ENCODE peak calls at places on chromosomes 12 and 14, in seven cellular contexts. One of them, this sample, is unnamed.

GRCh38 chr14:91380610-91381371 is 36.8 kb downstream of the CCDC88C start:
- DNase-seq in CD4-positive, alpha-beta memory T cell: no peak
- DNase-seq in RWPE1: no peak
- DNase-seq in stimulated activated CD4-positive, alpha-beta T cell treated with anti-CD3 and anti-CD28 coated beads, Interleukin-2, amount 100 ng/mL, for 48 hours: no peak
- DNase-seq in stromal cell of bone marrow: no peak
- DNase-seq in endothelial cell: no peak
- DNase-seq in SHP77: no peak
- DNase-seq in this sample: no peak

GRCh38 chr12:94977766-94978468 is 25.6 kb downstream of the NDUFA12 start:
- DNase-seq in CD4-positive, alpha-beta memory T cell: no peak
- DNase-seq in RWPE1: no peak
- DNase-seq in stimulated activated CD4-positive, alpha-beta T cell treated with anti-CD3 and anti-CD28 coated beads, Interleukin-2, amount 100 ng/mL, for 48 hours: no peak
- DNase-seq in stromal cell of bone marrow: no peak
- DNase-seq in endothelial cell: no peak
- DNase-seq in SHP77: no peak
- DNase-seq in this sample: no peak

GRCh38 chr14:105348945-105349699 is 34.6 kb downstream of the PACS2 start:
- DNase-seq in CD4-positive, alpha-beta memory T cell: no peak
- DNase-seq in RWPE1: no peak
- DNase-seq in stimulated activated CD4-positive, alpha-beta T cell treated with anti-CD3 and anti-CD28 coated beads, Interleukin-2, amount 100 ng/mL, for 48 hours: no peak
- DNase-seq in stromal cell of bone marrow: no peak
- DNase-seq in endothelial cell: no peak
- DNase-seq in SHP77: no peak
- DNase-seq in this sample: no peak

GRCh38 chr12:82608706-82609105 is 78.0 kb upstream of the TMTC2 start:
- DNase-seq in CD4-positive, alpha-beta memory T cell: no peak
- DNase-seq in RWPE1: peak; percentile 13
- DNase-seq in stimulated activated CD4-positive, alpha-beta T cell treated with anti-CD3 and anti-CD28 coated beads, Interleukin-2, amount 100 ng/mL, for 48 hours: no peak
- DNase-seq in stromal cell of bone marrow: peak; percentile 31
- DNase-seq in endothelial cell: no peak
- DNase-seq in SHP77: no peak
- DNase-seq in this sample: no peak

GRCh38 chr14:65333926-65334687 is 78.4 kb upstream of the FUT8 start:
- DNase-seq in CD4-positive, alpha-beta memory T cell: no peak
- DNase-seq in RWPE1: no peak
- DNase-seq in stimulated activated CD4-positive, alpha-beta T cell treated with anti-CD3 and anti-CD28 coated beads, Interleukin-2, amount 100 ng/mL, for 48 hours: no peak
- DNase-seq in stromal cell of bone marrow: peak; percentile 28
- DNase-seq in endothelial cell: no peak
- DNase-seq in SHP77: no peak
- DNase-seq in this sample: no peak

GRCh38 chr12:18882690-18883089 is 144.8 kb downstream of the CAPZA3 start:
- DNase-seq in CD4-positive, alpha-beta memory T cell: no peak
- DNase-seq in RWPE1: no peak
- DNase-seq in stimulated activated CD4-positive, alpha-beta T cell treated with anti-CD3 and anti-CD28 coated beads, Interleukin-2, amount 100 ng/mL, for 48 hours: no peak
- DNase-seq in stromal cell of bone marrow: no peak
- DNase-seq in endothelial cell: no peak
- DNase-seq in SHP77: no peak
- DNase-seq in this sample: no peak

GRCh38 chr14:80638620-80639215 is 302.8 kb downstream of the CEP128 start:
- DNase-seq in CD4-positive, alpha-beta memory T cell: no peak
- DNase-seq in RWPE1: peak; percentile 55
- DNase-seq in stimulated activated CD4-positive, alpha-beta T cell treated with anti-CD3 and anti-CD28 coated beads, Interleukin-2, amount 100 ng/mL, for 48 hours: no peak
- DNase-seq in stromal cell of bone marrow: no peak
- DNase-seq in endothelial cell: no peak
- DNase-seq in SHP77: no peak
- DNase-seq in this sample: no peak

GRCh38 chr14:69459122-69459521 is 25.4 kb upstream of the PLEKHD1 start:
- DNase-seq in CD4-positive, alpha-beta memory T cell: no peak
- DNase-seq in RWPE1: no peak
- DNase-seq in stimulated activated CD4-positive, alpha-beta T cell treated with anti-CD3 and anti-CD28 coated beads, Interleukin-2, amount 100 ng/mL, for 48 hours: no peak
- DNase-seq in stromal cell of bone marrow: no peak
- DNase-seq in endothelial cell: no peak
- DNase-seq in SHP77: no peak
- DNase-seq in this sample: no peak

GRCh38 chr12:102195826-102196225 is 1.8 kb downstream of the PMCH start:
- DNase-seq in CD4-positive, alpha-beta memory T cell: no peak
- DNase-seq in RWPE1: no peak
- DNase-seq in stimulated activated CD4-positive, alpha-beta T cell treated with anti-CD3 and anti-CD28 coated beads, Interleukin-2, amount 100 ng/mL, for 48 hours: no peak
- DNase-seq in stromal cell of bone marrow: no peak
- DNase-seq in endothelial cell: no peak
- DNase-seq in SHP77: no peak
- DNase-seq in this sample: no peak

GRCh38 chr12:111436266-111436665 is 30.5 kb downstream of the SH2B3 start:
- DNase-seq in CD4-positive, alpha-beta memory T cell: no peak
- DNase-seq in RWPE1: no peak
- DNase-seq in stimulated activated CD4-positive, alpha-beta T cell treated with anti-CD3 and anti-CD28 coated beads, Interleukin-2, amount 100 ng/mL, for 48 hours: no peak
- DNase-seq in stromal cell of bone marrow: no peak
- DNase-seq in endothelial cell: peak; percentile 3
- DNase-seq in SHP77: no peak
- DNase-seq in this sample: no peak

GRCh38 chr12:52895726-52896189 is 9.1 kb downstream of the KRT8 start:
- DNase-seq in CD4-positive, alpha-beta memory T cell: no peak
- DNase-seq in RWPE1: no peak
- DNase-seq in stimulated activated CD4-positive, alpha-beta T cell treated with anti-CD3 and anti-CD28 coated beads, Interleukin-2, amount 100 ng/mL, for 48 hours: no peak
- DNase-seq in stromal cell of bone marrow: no peak
- DNase-seq in endothelial cell: no peak
- DNase-seq in SHP77: no peak
- DNase-seq in this sample: no peak

GRCh38 chr14:65446159-65446558 is 33.6 kb downstream of the FUT8 start:
- DNase-seq in CD4-positive, alpha-beta memory T cell: no peak
- DNase-seq in RWPE1: no peak
- DNase-seq in stimulated activated CD4-positive, alpha-beta T cell treated with anti-CD3 and anti-CD28 coated beads, Interleukin-2, amount 100 ng/mL, for 48 hours: no peak
- DNase-seq in stromal cell of bone marrow: peak; percentile 13
- DNase-seq in endothelial cell: no peak
- DNase-seq in SHP77: no peak
- DNase-seq in this sample: no peak

GRCh38 chr12:68806488-68807237 is 1.3 kb upstream of the MDM2 start:
- DNase-seq in CD4-positive, alpha-beta memory T cell: no peak
- DNase-seq in RWPE1: no peak
- DNase-seq in stimulated activated CD4-positive, alpha-beta T cell treated with anti-CD3 and anti-CD28 coated beads, Interleukin-2, amount 100 ng/mL, for 48 hours: no peak
- DNase-seq in stromal cell of bone marrow: no peak
- DNase-seq in endothelial cell: no peak
- DNase-seq in SHP77: no peak
- DNase-seq in this sample: no peak

GRCh38 chr14:72801381-72801812 is 92.5 kb downstream of the DPF3 start:
- DNase-seq in CD4-positive, alpha-beta memory T cell: no peak
- DNase-seq in RWPE1: peak; percentile 82
- DNase-seq in stimulated activated CD4-positive, alpha-beta T cell treated with anti-CD3 and anti-CD28 coated beads, Interleukin-2, amount 100 ng/mL, for 48 hours: no peak
- DNase-seq in stromal cell of bone marrow: peak; percentile 65
- DNase-seq in endothelial cell: no peak
- DNase-seq in SHP77: no peak
- DNase-seq in this sample: no peak

GRCh38 chr14:29652586-29652985 is 275.1 kb downstream of the PRKD1 start:
- DNase-seq in CD4-positive, alpha-beta memory T cell: no peak
- DNase-seq in RWPE1: no peak
- DNase-seq in stimulated activated CD4-positive, alpha-beta T cell treated with anti-CD3 and anti-CD28 coated beads, Interleukin-2, amount 100 ng/mL, for 48 hours: no peak
- DNase-seq in stromal cell of bone marrow: no peak
- DNase-seq in endothelial cell: no peak
- DNase-seq in SHP77: no peak
- DNase-seq in this sample: no peak

GRCh38 chr14:69711065-69711464 is 55.9 kb upstream of the SRSF5 start:
- DNase-seq in CD4-positive, alpha-beta memory T cell: no peak
- DNase-seq in RWPE1: no peak
- DNase-seq in stimulated activated CD4-positive, alpha-beta T cell treated with anti-CD3 and anti-CD28 coated beads, Interleukin-2, amount 100 ng/mL, for 48 hours: no peak
- DNase-seq in stromal cell of bone marrow: no peak
- DNase-seq in endothelial cell: no peak
- DNase-seq in SHP77: peak; percentile 52
- DNase-seq in this sample: no peak

GRCh38 chr12:38411426-38411825 is 94.9 kb downstream of the ALG10B start:
- DNase-seq in CD4-positive, alpha-beta memory T cell: no peak
- DNase-seq in RWPE1: no peak
- DNase-seq in stimulated activated CD4-positive, alpha-beta T cell treated with anti-CD3 and anti-CD28 coated beads, Interleukin-2, amount 100 ng/mL, for 48 hours: no peak
- DNase-seq in stromal cell of bone marrow: no peak
- DNase-seq in endothelial cell: no peak
- DNase-seq in SHP77: no peak
- DNase-seq in this sample: no peak

GRCh38 chr12:38711055-38711454 is 194.3 kb downstream of the CPNE8 start:
- DNase-seq in CD4-positive, alpha-beta memory T cell: no peak
- DNase-seq in RWPE1: no peak
- DNase-seq in stimulated activated CD4-positive, alpha-beta T cell treated with anti-CD3 and anti-CD28 coated beads, Interleukin-2, amount 100 ng/mL, for 48 hours: no peak
- DNase-seq in stromal cell of bone marrow: no peak
- DNase-seq in endothelial cell: no peak
- DNase-seq in SHP77: no peak
- DNase-seq in this sample: no peak

GRCh38 chr12:95385646-95386045 is 88.3 kb upstream of the METAP2 start:
- DNase-seq in CD4-positive, alpha-beta memory T cell: no peak
- DNase-seq in RWPE1: no peak
- DNase-seq in stimulated activated CD4-positive, alpha-beta T cell treated with anti-CD3 and anti-CD28 coated beads, Interleukin-2, amount 100 ng/mL, for 48 hours: no peak
- DNase-seq in stromal cell of bone marrow: peak; percentile 56
- DNase-seq in endothelial cell: no peak
- DNase-seq in SHP77: no peak
- DNase-seq in this sample: no peak

GRCh38 chr12:8661016-8661415 is 1.6 kb downstream of the MFAP5 start:
- DNase-seq in CD4-positive, alpha-beta memory T cell: no peak
- DNase-seq in RWPE1: no peak
- DNase-seq in stimulated activated CD4-positive, alpha-beta T cell treated with anti-CD3 and anti-CD28 coated beads, Interleukin-2, amount 100 ng/mL, for 48 hours: no peak
- DNase-seq in stromal cell of bone marrow: no peak
- DNase-seq in endothelial cell: no peak
- DNase-seq in SHP77: no peak
- DNase-seq in this sample: no peak

GRCh38 chr12:57446292-57446960 is 8.7 kb upstream of the INHBE start:
- DNase-seq in CD4-positive, alpha-beta memory T cell: no peak
- DNase-seq in RWPE1: no peak
- DNase-seq in stimulated activated CD4-positive, alpha-beta T cell treated with anti-CD3 and anti-CD28 coated beads, Interleukin-2, amount 100 ng/mL, for 48 hours: no peak
- DNase-seq in stromal cell of bone marrow: no peak
- DNase-seq in endothelial cell: no peak
- DNase-seq in SHP77: no peak
- DNase-seq in this sample: no peak

GRCh38 chr12:3965096-3965495 is 91.9 kb upstream of the PARP11 start:
- DNase-seq in CD4-positive, alpha-beta memory T cell: no peak
- DNase-seq in RWPE1: no peak
- DNase-seq in stimulated activated CD4-positive, alpha-beta T cell treated with anti-CD3 and anti-CD28 coated beads, Interleukin-2, amount 100 ng/mL, for 48 hours: no peak
- DNase-seq in stromal cell of bone marrow: no peak
- DNase-seq in endothelial cell: no peak
- DNase-seq in SHP77: no peak
- DNase-seq in this sample: no peak

GRCh38 chr12:94202245-94203180 is 54.1 kb downstream of the PLXNC1 start:
- DNase-seq in CD4-positive, alpha-beta memory T cell: peak; percentile 16
- DNase-seq in RWPE1: peak; percentile 59
- DNase-seq in stimulated activated CD4-positive, alpha-beta T cell treated with anti-CD3 and anti-CD28 coated beads, Interleukin-2, amount 100 ng/mL, for 48 hours: no peak
- DNase-seq in stromal cell of bone marrow: no peak
- DNase-seq in endothelial cell: no peak
- DNase-seq in SHP77: no peak
- DNase-seq in this sample: no peak

GRCh38 chr12:54657048-54657696 is 9.0 kb upstream of the DCD start:
- DNase-seq in CD4-positive, alpha-beta memory T cell: no peak
- DNase-seq in RWPE1: no peak
- DNase-seq in stimulated activated CD4-positive, alpha-beta T cell treated with anti-CD3 and anti-CD28 coated beads, Interleukin-2, amount 100 ng/mL, for 48 hours: no peak
- DNase-seq in stromal cell of bone marrow: no peak
- DNase-seq in endothelial cell: no peak
- DNase-seq in SHP77: no peak
- DNase-seq in this sample: no peak

GRCh38 chr14:90397401-90398314 is 829 bp downstream of the CALM1 start:
- DNase-seq in CD4-positive, alpha-beta memory T cell: peak; percentile 77
- DNase-seq in RWPE1: peak; percentile 70
- DNase-seq in stimulated activated CD4-positive, alpha-beta T cell treated with anti-CD3 and anti-CD28 coated beads, Interleukin-2, amount 100 ng/mL, for 48 hours: peak; percentile 49
- DNase-seq in stromal cell of bone marrow: no peak
- DNase-seq in endothelial cell: peak; percentile 50
- DNase-seq in SHP77: peak; percentile 7
- DNase-seq in this sample: no peak

GRCh38 chr12:25089738-25090137 is 105.2 kb downstream of the DNAI7 start:
- DNase-seq in CD4-positive, alpha-beta memory T cell: no peak
- DNase-seq in RWPE1: peak; percentile 27
- DNase-seq in stimulated activated CD4-positive, alpha-beta T cell treated with anti-CD3 and anti-CD28 coated beads, Interleukin-2, amount 100 ng/mL, for 48 hours: no peak
- DNase-seq in stromal cell of bone marrow: no peak
- DNase-seq in endothelial cell: no peak
- DNase-seq in SHP77: no peak
- DNase-seq in this sample: no peak

GRCh38 chr14:73462078-73462715 is 3.9 kb upstream of the NUMB start:
- DNase-seq in CD4-positive, alpha-beta memory T cell: no peak
- DNase-seq in RWPE1: no peak
- DNase-seq in stimulated activated CD4-positive, alpha-beta T cell treated with anti-CD3 and anti-CD28 coated beads, Interleukin-2, amount 100 ng/mL, for 48 hours: no peak
- DNase-seq in stromal cell of bone marrow: no peak
- DNase-seq in endothelial cell: no peak
- DNase-seq in SHP77: peak; percentile 63
- DNase-seq in this sample: no peak

GRCh38 chr14:59632381-59632780 is 55.8 kb upstream of the CCDC175 start:
- DNase-seq in CD4-positive, alpha-beta memory T cell: no peak
- DNase-seq in RWPE1: peak; percentile 12
- DNase-seq in stimulated activated CD4-positive, alpha-beta T cell treated with anti-CD3 and anti-CD28 coated beads, Interleukin-2, amount 100 ng/mL, for 48 hours: peak; percentile 6
- DNase-seq in stromal cell of bone marrow: peak; percentile 5
- DNase-seq in endothelial cell: peak; percentile 60
- DNase-seq in SHP77: peak; percentile 7
- DNase-seq in this sample: no peak

GRCh38 chr12:15939111-15939510 is 28.0 kb downstream of the DERA start:
- DNase-seq in CD4-positive, alpha-beta memory T cell: no peak
- DNase-seq in RWPE1: no peak
- DNase-seq in stimulated activated CD4-positive, alpha-beta T cell treated with anti-CD3 and anti-CD28 coated beads, Interleukin-2, amount 100 ng/mL, for 48 hours: no peak
- DNase-seq in stromal cell of bone marrow: no peak
- DNase-seq in endothelial cell: no peak
- DNase-seq in SHP77: no peak
- DNase-seq in this sample: no peak

GRCh38 chr12:75977952-75978671 is 53.5 kb downstream of the PHLDA1 start:
- DNase-seq in CD4-positive, alpha-beta memory T cell: peak; percentile 79
- DNase-seq in RWPE1: peak; percentile 96
- DNase-seq in stimulated activated CD4-positive, alpha-beta T cell treated with anti-CD3 and anti-CD28 coated beads, Interleukin-2, amount 100 ng/mL, for 48 hours: peak; percentile 54
- DNase-seq in stromal cell of bone marrow: peak; percentile 100
- DNase-seq in endothelial cell: peak; percentile 50
- DNase-seq in SHP77: peak; percentile 87
- DNase-seq in this sample: no peak

GRCh38 chr12:116164976-116165425 is 112.5 kb downstream of the MED13L start:
- DNase-seq in CD4-positive, alpha-beta memory T cell: no peak
- DNase-seq in RWPE1: peak; percentile 67
- DNase-seq in stimulated activated CD4-positive, alpha-beta T cell treated with anti-CD3 and anti-CD28 coated beads, Interleukin-2, amount 100 ng/mL, for 48 hours: no peak
- DNase-seq in stromal cell of bone marrow: no peak
- DNase-seq in endothelial cell: no peak
- DNase-seq in SHP77: no peak
- DNase-seq in this sample: no peak

GRCh38 chr14:50961606-50962259 is 17.4 kb upstream of the PYGL start:
- DNase-seq in CD4-positive, alpha-beta memory T cell: no peak
- DNase-seq in RWPE1: peak; percentile 28
- DNase-seq in stimulated activated CD4-positive, alpha-beta T cell treated with anti-CD3 and anti-CD28 coated beads, Interleukin-2, amount 100 ng/mL, for 48 hours: no peak
- DNase-seq in stromal cell of bone marrow: peak; percentile 87
- DNase-seq in endothelial cell: no peak
- DNase-seq in SHP77: no peak
- DNase-seq in this sample: no peak

GRCh38 chr12:108821407-108822397 is 35.7 kb downstream of the SSH1 start:
- DNase-seq in CD4-positive, alpha-beta memory T cell: no peak
- DNase-seq in RWPE1: no peak
- DNase-seq in stimulated activated CD4-positive, alpha-beta T cell treated with anti-CD3 and anti-CD28 coated beads, Interleukin-2, amount 100 ng/mL, for 48 hours: peak; percentile 21
- DNase-seq in stromal cell of bone marrow: no peak
- DNase-seq in endothelial cell: no peak
- DNase-seq in SHP77: no peak
- DNase-seq in this sample: no peak

GRCh38 chr14:98932436-98933325 is 339.3 kb downstream of the BCL11B start:
- DNase-seq in CD4-positive, alpha-beta memory T cell: peak; percentile 31
- DNase-seq in RWPE1: no peak
- DNase-seq in stimulated activated CD4-positive, alpha-beta T cell treated with anti-CD3 and anti-CD28 coated beads, Interleukin-2, amount 100 ng/mL, for 48 hours: no peak
- DNase-seq in stromal cell of bone marrow: no peak
- DNase-seq in endothelial cell: no peak
- DNase-seq in SHP77: no peak
- DNase-seq in this sample: no peak

GRCh38 chr12:91883811-91884210 is 261.8 kb downstream of the BTG1 start:
- DNase-seq in CD4-positive, alpha-beta memory T cell: no peak
- DNase-seq in RWPE1: no peak
- DNase-seq in stimulated activated CD4-positive, alpha-beta T cell treated with anti-CD3 and anti-CD28 coated beads, Interleukin-2, amount 100 ng/mL, for 48 hours: no peak
- DNase-seq in stromal cell of bone marrow: no peak
- DNase-seq in endothelial cell: no peak
- DNase-seq in SHP77: no peak
- DNase-seq in this sample: no peak

GRCh38 chr14:93430319-93430801 is 379 bp upstream of the UNC79 start:
- DNase-seq in CD4-positive, alpha-beta memory T cell: no peak
- DNase-seq in RWPE1: no peak
- DNase-seq in stimulated activated CD4-positive, alpha-beta T cell treated with anti-CD3 and anti-CD28 coated beads, Interleukin-2, amount 100 ng/mL, for 48 hours: no peak
- DNase-seq in stromal cell of bone marrow: no peak
- DNase-seq in endothelial cell: peak; percentile 28
- DNase-seq in SHP77: peak; percentile 75
- DNase-seq in this sample: peak; percentile 33

GRCh38 chr12:111242190-111242589 is 126.7 kb downstream of the PHETA1 start:
- DNase-seq in CD4-positive, alpha-beta memory T cell: no peak
- DNase-seq in RWPE1: no peak
- DNase-seq in stimulated activated CD4-positive, alpha-beta T cell treated with anti-CD3 and anti-CD28 coated beads, Interleukin-2, amount 100 ng/mL, for 48 hours: no peak
- DNase-seq in stromal cell of bone marrow: no peak
- DNase-seq in endothelial cell: no peak
- DNase-seq in SHP77: no peak
- DNase-seq in this sample: no peak